ENCODE peak calls at places on chromosomes 6 and 20, in seven cellular contexts. N is naive thymus-derived CD4-positive, alpha-beta T cell; X is OCI-LY7; S is amniotic stem cell; A is cardiac fibroblast; Q is NCI-H1105 treated with DMSO at 0.1 percent for 48 hours; P is prostate gland. Z is an unnamed sample.

GRCh38 chr6:14786455-14786854 is 459.4 kb upstream of the JARID2 start:
- DNase-seq in X (no peak), S (no peak), Q (no peak), P (no peak), A (no peak), N (no peak), Z (no peak)

GRCh38 chr6:35534396-35535170 is 21.9 kb upstream of the TULP1 start:
- DNase-seq in P (no peak), X (no peak), N (no peak), S (no peak), A (no peak), Q (no peak), Z (no peak)

GRCh38 chr6:43246301-43247114 is 3.2 kb downstream of the TTBK1 start:
- DNase-seq in X (peak; percentile 83), P (no peak), S (no peak), Q (peak; percentile 61), N (no peak), A (no peak), Z (peak; percentile 11)

GRCh38 chr20:37096415-37097039 is 730 bp upstream of the RBL1 start:
- DNase-seq in X (peak; percentile 69), A (peak; percentile 2), S (no peak), P (no peak), Q (no peak), N (no peak), Z (no peak)

GRCh38 chr6:69416739-69417138 is 380.1 kb downstream of the LMBRD1 start:
- DNase-seq in S (no peak), Q (peak; percentile 72), N (no peak), X (no peak), A (peak; percentile 11), P (no peak), Z (peak; percentile 1)

GRCh38 chr6:75611011-75611701 is 9.5 kb downstream of the SENP6 start:
- DNase-seq in X (no peak), Q (no peak), S (no peak), A (no peak), N (no peak), P (no peak), Z (no peak)

GRCh38 chr20:48621256-48622078 is 206.3 kb downstream of the PREX1 start:
- DNase-seq in X (no peak), S (no peak), A (no peak), P (no peak), Q (no peak), N (no peak), Z (peak; percentile 83)

GRCh38 chr20:46568570-46569129 is 18.2 kb upstream of the OCSTAMP start:
- DNase-seq in P (peak; percentile 87), X (no peak), A (peak; percentile 92), N (no peak), Q (peak; percentile 99), S (no peak), Z (peak; percentile 59)

GRCh38 chr20:33415948-33416347 is 14.6 kb upstream of the CDK5RAP1 start:
- DNase-seq in A (peak; percentile 73), P (peak; percentile 19), S (no peak), X (peak; percentile 62), N (no peak), Q (peak; percentile 50), Z (peak; percentile 52)

GRCh38 chr6:107666084-107666981 is 157.8 kb downstream of the SCML4 start:
- DNase-seq in A (peak; percentile 50), Q (no peak), X (no peak), N (no peak), P (peak; percentile 59), S (no peak), Z (no peak)

GRCh38 chr20:51958636-51959542 is 156.6 kb upstream of the SALL4 start:
- DNase-seq in P (no peak), Q (no peak), N (no peak), S (no peak), X (no peak), A (peak; percentile 39), Z (no peak)

GRCh38 chr20:53929974-53930650 is 140.3 kb downstream of the BCAS1 start:
- DNase-seq in P (no peak), Q (no peak), A (no peak), N (no peak), S (no peak), X (peak; percentile 80), Z (no peak)

GRCh38 chr6:100105138-100105537 is 111.1 kb upstream of the MCHR2 start:
- DNase-seq in N (no peak), X (no peak), P (no peak), Q (no peak), S (no peak), A (no peak), Z (no peak)

GRCh38 chr6:65649392-65649791 is 57.6 kb downstream of the EYS start:
- DNase-seq in P (no peak), Q (no peak), S (no peak), X (no peak), N (no peak), A (no peak), Z (no peak)

GRCh38 chr6:29887819-29888581 is 54.3 kb upstream of the HLA-A start:
- DNase-seq in Q (peak; percentile 29), S (no peak), X (no peak), N (peak; percentile 79), A (peak; percentile 50), P (peak; percentile 42), Z (no peak)

GRCh38 chr6:1636971-1637871 is 27.5 kb downstream of the FOXC1 start:
- DNase-seq in P (no peak), Q (peak; percentile 21), A (no peak), S (no peak), X (peak; percentile 4), N (no peak), Z (peak; percentile 89)

GRCh38 chr20:58004146-58004545 is 224.3 kb downstream of the ANKRD60 start:
- DNase-seq in N (no peak), X (no peak), A (no peak), S (no peak), P (no peak), Q (no peak), Z (no peak)

GRCh38 chr6:136647363-136647763 is 97.1 kb upstream of the MAP7 start:
- DNase-seq in P (no peak), N (peak; percentile 40), A (peak; percentile 92), X (no peak), S (no peak), Q (no peak), Z (peak; percentile 77)

GRCh38 chr6:33809619-33810018 is 5.8 kb upstream of the MLN start:
- DNase-seq in S (no peak), P (no peak), Q (no peak), N (no peak), X (no peak), A (no peak), Z (no peak)

GRCh38 chr20:51311636-51312479 is 230.7 kb downstream of the NFATC2 start:
- DNase-seq in N (no peak), A (no peak), S (no peak), P (peak; percentile 44), Q (no peak), X (no peak), Z (peak; percentile 36)

GRCh38 chr6:54273214-54273820 is 34.9 kb upstream of the TINAG start:
- DNase-seq in N (no peak), X (no peak), S (no peak), P (no peak), A (no peak), Q (no peak), Z (no peak)

GRCh38 chr20:17525650-17526049 is 5.5 kb downstream of the BFSP1 start:
- DNase-seq in A (peak; percentile 34), N (no peak), Q (peak; percentile 54), X (peak; percentile 48), S (no peak), P (no peak), Z (peak; percentile 55)

GRCh38 chr6:116827561-116828240 is 1.2 kb downstream of the GPRC6A start:
- DNase-seq in P (no peak), Q (no peak), N (no peak), S (no peak), A (no peak), X (no peak), Z (no peak)

GRCh38 chr6:5204340-5204739 is 56.4 kb downstream of the LYRM4 start:
- DNase-seq in N (no peak), A (no peak), X (no peak), P (no peak), S (no peak), Q (no peak), Z (no peak)

GRCh38 chr6:9257215-9257614 is 821.9 kb upstream of the SLC35B3 start:
- DNase-seq in A (no peak), P (no peak), N (no peak), S (no peak), X (no peak), Q (peak; percentile 44), Z (no peak)

GRCh38 chr6:148677594-148678476 is 69.0 kb upstream of the UST start:
- DNase-seq in N (no peak), X (peak; percentile 60), S (no peak), P (no peak), Q (no peak), A (no peak), Z (no peak)

GRCh38 chr20:18632196-18632789 is 44.4 kb downstream of the DTD1 start:
- DNase-seq in A (peak; percentile 75), X (peak; percentile 71), N (peak; percentile 52), Q (peak; percentile 84), S (peak; percentile 56), P (peak; percentile 39), Z (peak; percentile 52)

GRCh38 chr20:21839982-21840381 is 134.5 kb downstream of the PAX1 start:
- DNase-seq in X (no peak), Q (no peak), A (no peak), N (no peak), S (no peak), P (no peak), Z (no peak)

GRCh38 chr6:37636801-37637561 is 60.7 kb downstream of the MDGA1 start:
- DNase-seq in N (no peak), S (no peak), A (no peak), Q (no peak), X (no peak), P (no peak), Z (no peak)

GRCh38 chr6:147972436-147972835 is 370.2 kb upstream of the SASH1 start:
- DNase-seq in Q (no peak), N (no peak), X (no peak), P (no peak), S (no peak), A (no peak), Z (no peak)

GRCh38 chr6:141488466-141488865 is 644.3 kb upstream of the GJE1 start:
- DNase-seq in N (no peak), X (peak; percentile 53), S (no peak), P (no peak), Q (no peak), A (no peak), Z (no peak)

GRCh38 chr6:38542031-38542430 is 97.7 kb downstream of the BTBD9 start:
- DNase-seq in S (no peak), A (peak; percentile 33), X (no peak), Q (no peak), N (no peak), P (no peak), Z (no peak)

GRCh38 chr6:24935753-24936152 is at the start of gene RIPOR2:
- DNase-seq in N (peak; percentile 63), A (peak; percentile 23), P (no peak), X (peak; percentile 89), S (no peak), Q (no peak), Z (no peak)

GRCh38 chr6:71333700-71334099 is 45.1 kb downstream of the OGFRL1 start:
- DNase-seq in Q (no peak), P (no peak), A (peak; percentile 92), X (no peak), S (peak; percentile 45), N (no peak), Z (peak; percentile 50)

GRCh38 chr6:99575544-99576227 is 7.2 kb upstream of the CCNC start:
- DNase-seq in Q (no peak), N (no peak), X (no peak), S (no peak), A (no peak), P (no peak), Z (no peak)

GRCh38 chr6:48140221-48140620 is 29.2 kb upstream of the PTCHD4 start:
- DNase-seq in S (no peak), A (no peak), P (no peak), N (no peak), Q (no peak), X (no peak), Z (no peak)

GRCh38 chr6:33799714-33800113 is 4.1 kb downstream of the MLN start:
- DNase-seq in S (no peak), N (no peak), Q (no peak), X (no peak), A (no peak), P (no peak), Z (no peak)